ENCODE peak calls at places on chromosomes 7 and 10, in four cellular contexts. H, J, S and K are unnamed samples.

GRCh38 chr7:139909379-139910050 is 80.5 kb downstream of the TBXAS1 start:
- DNase-seq in H (no peak), J (no peak), S (peak; percentile 77), K (no peak)

GRCh38 chr7:158819571-158820203 is 9.6 kb downstream of the ESYT2 start:
- DNase-seq in H (no peak), J (peak; percentile 20), S (no peak), K (no peak)

GRCh38 chr10:111765216-111765615 is 418.3 kb downstream of the GPAM start:
- DNase-seq in H (no peak), J (no peak), S (no peak), K (no peak)

GRCh38 chr7:66696774-66697191 is 43.8 kb upstream of the RABGEF1 start:
- DNase-seq in H (no peak), J (no peak), S (peak; percentile 22), K (no peak)

GRCh38 chr10:101070098-101070497 is 8.3 kb downstream of the KAZALD1 start:
- DNase-seq in H (no peak), J (no peak), S (no peak), K (no peak)

GRCh38 chr10:128958881-128959690 is 508.0 kb upstream of the MGMT start:
- DNase-seq in H (no peak), J (no peak), S (no peak), K (no peak)

GRCh38 chr10:47420305-47421056 is 36.4 kb upstream of the ZNF488 start:
- DNase-seq in H (no peak), J (no peak), S (no peak), K (no peak)

GRCh38 chr7:148712610-148713330 is 14.1 kb downstream of the CUL1 start:
- DNase-seq in H (no peak), J (no peak), S (no peak), K (no peak)

GRCh38 chr10:77016278-77016815 is 621.3 kb downstream of the KCNMA1 start:
- DNase-seq in H (no peak), J (no peak), S (no peak), K (no peak)

GRCh38 chr10:33715303-33715702 is 380.8 kb upstream of the NRP1 start:
- DNase-seq in H (no peak), J (no peak), S (no peak), K (no peak)

GRCh38 chr10:22609719-22610118 is 104.7 kb downstream of the PIP4K2A start:
- DNase-seq in H (no peak), J (no peak), S (no peak), K (no peak)
- H3K56ac ChIP-seq in H (peak overlapping the region; percentile 43), J (no peak overlapping the region), S (no peak overlapping the region), K (no peak overlapping the region)

GRCh38 chr10:71771821-71772617 is 1.3 kb downstream of the VSIR start:
- DNase-seq in H (no peak), J (peak; percentile 33), S (peak; percentile 66), K (no peak)
- H3K23ac ChIP-seq in H (no peak overlapping the region), J (no peak overlapping the region), S (no peak overlapping the region), K (no peak overlapping the region)

GRCh38 chr10:68133553-68133952 is 24.3 kb downstream of the MYPN start:
- DNase-seq in H (no peak), J (no peak), S (peak; percentile 57), K (no peak)
- H3K56ac ChIP-seq in H (no peak overlapping the region), J (no peak overlapping the region), S (peak overlapping the region; percentile 2), K (no peak overlapping the region)

DNA sequence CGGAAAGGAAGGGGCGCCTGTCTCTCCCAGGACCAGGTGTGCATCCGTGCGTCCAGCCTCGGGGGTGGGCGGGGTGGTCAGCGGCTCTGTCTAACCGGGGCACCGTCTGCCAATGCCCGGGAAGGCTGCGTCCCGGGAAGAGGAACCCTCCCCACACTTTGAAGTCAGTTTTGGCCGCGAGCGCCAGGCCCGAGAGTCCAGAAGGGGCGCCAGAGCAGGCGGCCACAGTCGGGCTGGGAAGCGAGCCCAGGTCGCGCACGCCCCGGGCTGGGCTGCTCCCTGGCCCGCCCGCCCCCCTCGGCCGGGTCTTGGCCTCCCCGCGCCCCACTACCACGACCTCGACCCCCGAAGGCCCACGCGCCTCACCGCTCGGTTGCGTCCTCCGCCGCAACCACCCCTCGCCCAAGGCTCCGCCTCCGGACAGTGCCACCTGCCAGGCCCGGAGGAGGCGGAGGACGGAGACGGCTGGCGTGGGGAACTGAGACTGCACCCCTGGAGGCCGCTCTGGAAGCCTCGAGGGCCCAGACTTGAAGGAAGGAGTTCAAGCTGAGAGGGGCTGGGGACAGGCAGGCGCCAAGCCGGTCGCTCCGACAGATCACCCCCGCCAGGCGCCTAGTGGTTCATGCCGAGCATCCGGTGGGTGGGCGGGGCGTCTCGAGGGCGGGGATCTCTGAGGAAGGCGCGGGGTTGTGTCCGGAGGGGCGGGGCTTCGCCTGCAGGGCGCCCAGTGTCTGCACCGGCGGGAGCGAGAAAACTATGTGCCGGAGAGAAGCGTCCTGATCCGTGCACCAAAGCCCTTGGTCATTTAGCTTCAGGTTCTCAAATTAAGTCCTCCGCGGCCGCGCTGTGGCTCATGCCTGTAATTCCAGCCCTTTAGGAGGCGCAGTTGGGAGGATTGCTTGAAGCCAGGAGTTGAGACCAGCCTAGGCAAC is at the start of gene BRAT1:
- DNase-seq in H (peak; percentile 98), J (peak; percentile 99), S (peak; percentile 90), K (peak; percentile 98)
- H3K23ac ChIP-seq in H (no peak within 1 kb of the TSS), J (no peak within 1 kb of the TSS), S (peak within 1 kb of the TSS; percentile 100), K (no peak within 1 kb of the TSS)

GRCh38 chr7:1074593-1075431 is 13.1 kb upstream of the GPER1 start:
- DNase-seq in H (no peak), J (no peak), S (no peak), K (no peak)
- H3K56ac ChIP-seq in H (no peak overlapping the region), J (peak overlapping the region; percentile 6), S (no peak overlapping the region), K (no peak overlapping the region)

DNA sequence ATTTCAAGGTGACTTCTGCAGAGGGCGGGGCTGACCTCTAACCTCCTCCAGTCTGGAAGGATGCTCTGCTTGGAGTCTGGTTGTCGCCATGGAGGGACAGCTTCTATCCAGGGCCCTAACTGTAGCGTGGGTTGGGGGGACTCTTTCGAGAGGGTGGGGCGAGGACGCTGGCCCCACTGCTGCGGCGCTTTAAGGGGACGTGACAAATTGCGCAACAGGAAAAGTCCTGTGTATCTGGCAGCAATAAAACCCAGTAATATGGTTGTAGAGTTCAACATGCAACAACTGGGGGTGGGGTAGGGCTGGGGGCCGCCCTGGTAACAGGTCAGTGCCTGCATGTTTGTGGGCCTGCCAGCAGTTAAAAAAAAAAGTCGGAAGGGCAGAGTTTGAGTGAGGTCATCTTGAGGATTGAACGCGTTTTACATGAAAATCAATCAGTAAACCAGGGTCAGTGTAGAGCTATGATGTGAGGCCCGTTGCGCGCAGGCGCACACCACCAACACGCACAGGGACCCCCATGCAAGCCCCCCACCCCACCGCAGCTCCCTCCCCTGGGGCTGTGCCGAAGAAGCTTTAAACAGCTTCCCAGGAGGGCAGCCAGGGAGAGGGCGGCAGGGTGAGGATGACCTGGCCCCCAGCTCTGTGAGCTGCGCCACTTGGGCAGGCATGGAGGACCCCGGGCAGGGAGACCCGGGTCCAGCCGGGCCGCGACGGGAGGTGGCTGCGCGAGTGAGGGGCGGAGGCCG is 4.3 kb downstream of the SHH start:
- DNase-seq in H (no peak), J (peak; percentile 53), S (no peak), K (peak; percentile 45)
- H3K23ac ChIP-seq in H (no peak overlapping the region), J (no peak overlapping the region), S (no peak overlapping the region), K (no peak overlapping the region)

GRCh38 chr7:2903686-2904162 is 59.6 kb upstream of the GNA12 start:
- DNase-seq in H (no peak), J (no peak), S (no peak), K (no peak)
- H3K56ac ChIP-seq in H (no peak overlapping the region), J (no peak overlapping the region), S (no peak overlapping the region), K (no peak overlapping the region)

GRCh38 chr7:100793806-100794660 is 33.3 kb downstream of the EPHB4 start:
- DNase-seq in H (no peak), J (peak; percentile 66), S (peak; percentile 31), K (no peak)
- H3K23ac ChIP-seq in H (no peak overlapping the region), J (no peak overlapping the region), S (no peak overlapping the region), K (no peak overlapping the region)